ENCODE peak calls at places on chromosome 2, in ten cellular contexts. M is IMR-90, F is pancreas, Z is Peyer's patch, E is lung, X is ovary, B is body of pancreas, Q is left ventricle myocardium inferior, W is upper lobe of right lung, K is neural progenitor cell. Y is an unnamed sample.

GRCh38 chr2:27042159-27042661 is 9.3 kb upstream of the AGBL5 start:
- DNase-seq in K (no peak), B (peak; percentile 45), X (no peak), F (peak; percentile 41), Z (peak; percentile 51), Q (no peak), M (no peak), W (no peak), E (no peak), Y (no peak)

GRCh38 chr2:122072666-122073065 is 317.2 kb downstream of the TSN start:
- DNase-seq in W (no peak), Q (no peak), X (no peak), B (no peak), F (no peak), Z (no peak), M (peak; percentile 45), E (no peak), K (no peak), Y (no peak)

GRCh38 chr2:25957743-25958142 is 24.6 kb downstream of the KIF3C start:
- DNase-seq in E (no peak), Q (no peak), K (no peak), B (no peak), M (no peak), W (no peak), X (no peak), F (no peak), Z (no peak), Y (no peak)

GRCh38 chr2:121754851-121755236 is 607 bp upstream of the TSN start:
- DNase-seq in K (no peak), Q (no peak), E (no peak), B (no peak), X (no peak), Z (no peak), W (no peak), M (no peak), F (no peak), Y (no peak)

GRCh38 chr2:193382583-193382982 is 1187.8 kb upstream of the TMEFF2 start:
- DNase-seq in B (no peak), E (no peak), X (no peak), K (no peak), W (no peak), Q (no peak), M (no peak), Z (no peak), F (no peak), Y (peak; percentile 35)

GRCh38 chr2:188668017-188668663 is 306.0 kb upstream of the COL3A1 start:
- DNase-seq in B (no peak), Q (no peak), M (peak; percentile 93), E (peak; percentile 65), F (no peak), K (no peak), W (no peak), X (no peak), Z (no peak), Y (no peak)

GRCh38 chr2:161165266-161165665 is 5.0 kb downstream of the TANK start:
- DNase-seq in M (peak; percentile 72), Q (no peak), F (no peak), B (no peak), K (no peak), X (no peak), E (no peak), Z (no peak), W (no peak), Y (no peak)

GRCh38 chr2:151878655-151879563 is 50.7 kb upstream of the ARL5A start:
- DNase-seq in B (no peak), M (no peak), Q (no peak), E (no peak), K (no peak), Z (no peak), X (no peak), F (no peak), W (no peak), Y (no peak)

GRCh38 chr2:215280326-215280725 is 31.5 kb upstream of the ATIC start:
- DNase-seq in X (no peak), W (no peak), B (no peak), K (no peak), M (no peak), Z (no peak), F (no peak), Q (no peak), E (no peak), Y (no peak)

GRCh38 chr2:46749042-46749461 is 166.6 kb downstream of the MCFD2 start:
- DNase-seq in M (peak; percentile 88), Z (no peak), E (no peak), X (no peak), K (no peak), B (no peak), W (no peak), F (no peak), Q (no peak), Y (no peak)

GRCh38 chr2:58539973-58540372 is 298.8 kb upstream of the FANCL start:
- DNase-seq in W (no peak), M (no peak), B (no peak), F (no peak), E (no peak), Z (no peak), K (peak; percentile 86), X (no peak), Q (no peak), Y (no peak)

GRCh38 chr2:109487237-109487869 is 126.4 kb downstream of the SEPTIN10 start:
- DNase-seq in K (no peak), X (no peak), Z (no peak), E (no peak), Q (no peak), F (no peak), W (no peak), B (no peak), M (peak; percentile 95), Y (no peak)

GRCh38 chr2:240412211-240412830 is 23.1 kb upstream of the GPC1 start:
- DNase-seq in W (peak; percentile 56), B (peak; percentile 7), K (peak; percentile 33), M (no peak), X (peak; percentile 21), Z (no peak), Q (no peak), F (peak; percentile 11), E (no peak), Y (peak; percentile 32)

GRCh38 chr2:204726831-204727230 is 181.6 kb downstream of the PARD3B start:
- DNase-seq in E (no peak), F (no peak), W (no peak), Z (no peak), M (peak; percentile 13), K (no peak), X (no peak), Q (no peak), B (no peak), Y (no peak)

GRCh38 chr2:185108588-185108987 is 510.3 kb downstream of the ZNF804A start:
- DNase-seq in Z (no peak), E (no peak), W (no peak), F (no peak), Q (no peak), X (no peak), M (no peak), B (no peak), K (no peak), Y (no peak)

DNA sequence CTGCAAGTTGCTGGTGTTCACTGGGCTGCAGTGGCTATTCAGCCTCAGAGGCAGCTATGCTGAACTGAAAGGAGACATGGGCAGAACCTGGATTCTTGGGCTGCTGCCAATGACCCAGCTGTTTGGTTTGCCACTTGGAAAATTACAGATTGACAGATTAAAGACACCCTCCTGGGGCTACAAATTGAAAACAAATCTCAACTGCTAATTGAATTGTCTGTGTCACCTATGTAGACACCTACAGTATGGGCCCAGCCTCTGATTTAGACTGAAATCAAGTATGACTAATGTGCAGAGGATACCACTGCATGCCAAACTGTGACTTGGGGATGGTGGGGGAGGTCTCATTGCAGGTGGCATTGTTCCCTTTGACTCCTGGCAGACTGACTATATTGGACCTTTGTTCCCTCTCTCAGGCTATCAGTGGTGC is 42.8 kb downstream of the ITSN2 start:
- DNase-seq in B (peak; percentile 87), X (no peak), Z (no peak), M (peak; percentile 5), Q (peak; percentile 36), K (no peak), E (no peak), F (peak; percentile 80), W (no peak), Y (no peak)
- H3K27ac ChIP-seq in B (peak overlapping the region; percentile 77), X (no peak overlapping the region), Z (no peak overlapping the region), M (no peak overlapping the region), Q (no peak overlapping the region), K (no peak overlapping the region), E (no peak overlapping the region), F (peak overlapping the region; percentile 67), W (no peak overlapping the region), Y (no peak overlapping the region)

DNA sequence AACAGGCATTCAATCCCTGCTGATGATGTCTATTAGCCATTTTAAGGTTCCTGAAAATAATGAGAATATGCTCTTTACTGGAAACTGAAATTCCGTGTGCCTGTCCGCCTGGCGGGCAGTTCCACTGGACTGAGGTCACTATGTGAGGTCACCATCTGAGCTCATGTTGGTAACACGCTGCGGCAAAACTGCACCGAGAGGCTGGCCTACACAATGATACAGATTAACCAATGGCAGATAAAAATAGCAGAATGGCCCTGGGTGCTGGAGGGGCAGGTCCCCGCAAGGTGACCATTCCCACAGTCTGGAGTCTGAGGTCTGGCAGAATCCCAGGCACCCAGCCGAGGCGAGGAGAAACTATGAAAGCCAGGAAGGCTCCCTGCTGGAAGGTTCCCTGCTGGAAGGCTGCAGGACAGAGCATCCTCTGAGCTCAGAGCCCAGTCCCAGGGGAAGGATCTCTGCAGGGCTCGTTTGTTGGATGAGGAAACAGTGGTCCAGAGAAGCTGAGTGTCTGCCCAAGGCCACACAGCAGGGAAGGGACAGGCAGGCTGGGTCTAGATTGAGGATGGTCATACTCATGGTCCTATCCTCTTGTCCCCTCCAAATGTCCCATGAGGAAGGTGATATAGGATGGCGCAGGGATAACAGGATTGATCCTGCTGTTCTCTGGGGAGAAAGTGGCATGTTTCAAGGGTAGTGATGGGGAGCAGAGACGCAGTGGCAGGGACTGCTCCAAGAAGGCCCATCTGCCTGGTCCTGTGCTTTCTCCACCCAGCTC is 24.8 kb downstream of the HS1BP3 start:
- DNase-seq in M (no peak), B (peak; percentile 15), W (peak; percentile 63), E (no peak), F (no peak), Q (peak; percentile 65), Z (no peak), X (peak; percentile 54), K (no peak), Y (no peak)
- TF ChIP-seq CTCF in M (no peak), B (no peak), W (no peak), E (no peak), F (no peak), Q (peak; percentile 59), Z (no peak), X (no peak), K (no peak), Y (no peak)

DNA sequence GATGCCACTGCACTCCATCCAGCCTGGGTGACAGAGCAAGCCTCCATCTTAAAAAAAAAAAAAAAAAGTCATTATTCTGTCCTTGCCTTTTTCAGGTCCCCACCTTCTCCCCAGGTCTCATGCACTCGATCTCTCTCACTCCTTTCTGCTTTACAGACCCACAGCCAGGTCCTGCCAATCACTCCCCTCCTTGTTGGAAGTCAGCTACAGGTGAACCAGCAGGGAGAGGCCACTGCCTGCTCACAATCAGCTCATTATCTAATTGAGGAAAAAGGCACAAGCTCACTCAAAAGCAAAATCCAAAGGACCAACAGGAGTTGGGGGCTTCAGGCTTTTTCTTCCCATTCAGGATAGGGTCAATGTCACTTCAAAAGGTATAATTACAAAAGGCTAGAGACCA is 2.0 kb downstream of the WDFY1 start:
- DNase-seq in Q (no peak), K (no peak), W (no peak), E (no peak), X (no peak), M (no peak), Z (no peak), F (no peak), B (no peak), Y (no peak)
- H3K27ac ChIP-seq in Q (peak overlapping the region; percentile 96), K (no peak overlapping the region), W (no peak overlapping the region), E (no peak overlapping the region), X (no peak overlapping the region), M (peak overlapping the region; percentile 78), Z (peak overlapping the region; percentile 97), F (peak overlapping the region; percentile 85), B (peak overlapping the region; percentile 88), Y (no peak overlapping the region)

GRCh38 chr2:235402444-235402843 is 91.4 kb upstream of the AGAP1 start:
- DNase-seq in M (no peak), X (no peak), Q (no peak), K (no peak), F (no peak), W (no peak), B (no peak), E (no peak), Z (no peak), Y (no peak)
- TF ChIP-seq CTCF in M (no peak), X (no peak), Q (no peak), K (no peak), F (no peak), W (no peak), B (no peak), E (no peak), Z (no peak), Y (no peak)